ENCODE peak calls at places on chromosomes 1 and 21, in seven cellular contexts. One of them, this sample, is unnamed.
A peak's percentile ranks its signal among the peaks of the same experiment; 100 is the strongest.

GRCh38 chr1:199821029-199821779 is 206.3 kb upstream of the NR5A2 start:
- DNase-seq in Calu3: no peak
- DNase-seq in iris pigment epithelial cell: no peak
- DNase-seq in globus pallidus: no peak
- DNase-seq in stimulated activated CD8-positive, alpha-beta memory T cell treated with anti-CD3 and anti-CD28 coated beads, Interleukin-15, amount 100 ng/mL, for 24 hours: no peak
- DNase-seq in HT1080: no peak
- DNase-seq in heart left ventricle: no peak
- DNase-seq in this sample: no peak

GRCh38 chr21:27423906-27424595 is 457.2 kb upstream of the ADAMTS5 start:
- DNase-seq in iris pigment epithelial cell: peak; percentile 74
- DNase-seq in globus pallidus: no peak
- DNase-seq in Calu3: peak; percentile 8
- DNase-seq in stimulated activated CD8-positive, alpha-beta memory T cell treated with anti-CD3 and anti-CD28 coated beads, Interleukin-15, amount 100 ng/mL, for 24 hours: no peak
- DNase-seq in heart left ventricle: no peak
- DNase-seq in HT1080: no peak
- DNase-seq in this sample: peak; percentile 88

GRCh38 chr1:226447932-226448670 is 40.2 kb upstream of the PARP1 start:
- DNase-seq in globus pallidus: no peak
- DNase-seq in stimulated activated CD8-positive, alpha-beta memory T cell treated with anti-CD3 and anti-CD28 coated beads, Interleukin-15, amount 100 ng/mL, for 24 hours: no peak
- DNase-seq in Calu3: no peak
- DNase-seq in HT1080: no peak
- DNase-seq in iris pigment epithelial cell: peak; percentile 78
- DNase-seq in heart left ventricle: no peak
- DNase-seq in this sample: no peak

GRCh38 chr1:176998396-176998795 is 166.1 kb downstream of the ASTN1 start:
- DNase-seq in globus pallidus: no peak
- DNase-seq in iris pigment epithelial cell: no peak
- DNase-seq in Calu3: no peak
- DNase-seq in heart left ventricle: no peak
- DNase-seq in stimulated activated CD8-positive, alpha-beta memory T cell treated with anti-CD3 and anti-CD28 coated beads, Interleukin-15, amount 100 ng/mL, for 24 hours: no peak
- DNase-seq in HT1080: no peak
- DNase-seq in this sample: no peak

GRCh38 chr1:109391626-109392025 is 6.1 kb downstream of the SORT1 start:
- DNase-seq in HT1080: no peak
- DNase-seq in iris pigment epithelial cell: no peak
- DNase-seq in Calu3: no peak
- DNase-seq in stimulated activated CD8-positive, alpha-beta memory T cell treated with anti-CD3 and anti-CD28 coated beads, Interleukin-15, amount 100 ng/mL, for 24 hours: no peak
- DNase-seq in globus pallidus: peak; percentile 38
- DNase-seq in heart left ventricle: no peak
- DNase-seq in this sample: no peak

GRCh38 chr1:165296205-165296604 is 60.3 kb downstream of the LMX1A start:
- DNase-seq in globus pallidus: no peak
- DNase-seq in stimulated activated CD8-positive, alpha-beta memory T cell treated with anti-CD3 and anti-CD28 coated beads, Interleukin-15, amount 100 ng/mL, for 24 hours: no peak
- DNase-seq in Calu3: no peak
- DNase-seq in HT1080: no peak
- DNase-seq in heart left ventricle: no peak
- DNase-seq in iris pigment epithelial cell: no peak
- DNase-seq in this sample: no peak

GRCh38 chr1:91924146-91924545 is 25.1 kb upstream of the BRDT start:
- DNase-seq in stimulated activated CD8-positive, alpha-beta memory T cell treated with anti-CD3 and anti-CD28 coated beads, Interleukin-15, amount 100 ng/mL, for 24 hours: no peak
- DNase-seq in heart left ventricle: no peak
- DNase-seq in HT1080: peak; percentile 77
- DNase-seq in iris pigment epithelial cell: peak; percentile 57
- DNase-seq in globus pallidus: no peak
- DNase-seq in Calu3: no peak
- DNase-seq in this sample: peak; percentile 87

GRCh38 chr21:34874689-34875513 is 174.2 kb downstream of the RUNX1 start:
- DNase-seq in HT1080: no peak
- DNase-seq in globus pallidus: no peak
- DNase-seq in stimulated activated CD8-positive, alpha-beta memory T cell treated with anti-CD3 and anti-CD28 coated beads, Interleukin-15, amount 100 ng/mL, for 24 hours: no peak
- DNase-seq in iris pigment epithelial cell: no peak
- DNase-seq in Calu3: no peak
- DNase-seq in heart left ventricle: no peak
- DNase-seq in this sample: no peak

GRCh38 chr1:39178541-39179431 is 25.7 kb upstream of the MACF1 start:
- DNase-seq in stimulated activated CD8-positive, alpha-beta memory T cell treated with anti-CD3 and anti-CD28 coated beads, Interleukin-15, amount 100 ng/mL, for 24 hours: no peak
- DNase-seq in heart left ventricle: no peak
- DNase-seq in HT1080: peak; percentile 92
- DNase-seq in globus pallidus: no peak
- DNase-seq in Calu3: no peak
- DNase-seq in iris pigment epithelial cell: peak; percentile 75
- DNase-seq in this sample: peak; percentile 72

GRCh38 chr1:32969556-32969955 is 4.9 kb upstream of the RNF19B start:
- DNase-seq in iris pigment epithelial cell: no peak
- DNase-seq in HT1080: no peak
- DNase-seq in Calu3: no peak
- DNase-seq in heart left ventricle: no peak
- DNase-seq in stimulated activated CD8-positive, alpha-beta memory T cell treated with anti-CD3 and anti-CD28 coated beads, Interleukin-15, amount 100 ng/mL, for 24 hours: no peak
- DNase-seq in globus pallidus: no peak
- DNase-seq in this sample: peak; percentile 89

GRCh38 chr21:45330075-45330781 is 42.5 kb upstream of the POFUT2 start:
- DNase-seq in globus pallidus: no peak
- DNase-seq in iris pigment epithelial cell: peak; percentile 86
- DNase-seq in Calu3: peak; percentile 67
- DNase-seq in heart left ventricle: peak; percentile 32
- DNase-seq in HT1080: peak; percentile 73
- DNase-seq in stimulated activated CD8-positive, alpha-beta memory T cell treated with anti-CD3 and anti-CD28 coated beads, Interleukin-15, amount 100 ng/mL, for 24 hours: no peak
- DNase-seq in this sample: peak; percentile 90

GRCh38 chr1:187790724-187791123 is 962.0 kb downstream of the PLA2G4A start:
- DNase-seq in heart left ventricle: no peak
- DNase-seq in HT1080: no peak
- DNase-seq in Calu3: no peak
- DNase-seq in globus pallidus: no peak
- DNase-seq in stimulated activated CD8-positive, alpha-beta memory T cell treated with anti-CD3 and anti-CD28 coated beads, Interleukin-15, amount 100 ng/mL, for 24 hours: no peak
- DNase-seq in iris pigment epithelial cell: no peak
- DNase-seq in this sample: no peak

This sample was measured in AG10803.